ENCODE peak calls at places on chromosomes 11 and 22, in nine cellular contexts. F is cardiac muscle cell; N is H9; L is HFFc6; G is IMR-90; M is fibroblast of pulmonary artery; J is fibroblast of lung; S is fibroblast of mammary gland; P is CD8-positive, alpha-beta T cell. H is an unnamed sample.
A peak's percentile ranks its signal among the peaks of the same experiment; 100 is the strongest.

GRCh38 chr11:61134801-61135257 is 26.4 kb downstream of the VPS37C start:
- DNase-seq in N (no peak), L (no peak), F (no peak), S (no peak), J (no peak), P (no peak), M (no peak), G (no peak), H (peak; percentile 19)

GRCh38 chr11:99791354-99791753 is 770.6 kb downstream of the CNTN5 start:
- DNase-seq in G (no peak), F (no peak), N (no peak), M (no peak), L (no peak), P (no peak), S (no peak), J (no peak), H (no peak)

GRCh38 chr11:126194121-126194543 is 17.3 kb downstream of the RPUSD4 start:
- DNase-seq in L (peak; percentile 43), P (peak; percentile 37), S (peak; percentile 58), J (peak; percentile 25), G (peak; percentile 59), M (peak; percentile 70), N (no peak), F (peak; percentile 71), H (no peak)

GRCh38 chr11:2206291-2206690 is 34.7 kb upstream of the TH start:
- DNase-seq in J (no peak), N (peak; percentile 23), F (no peak), S (no peak), G (no peak), P (peak; percentile 2), M (no peak), L (no peak), H (no peak)

GRCh38 chr11:105177658-105178057 is 38.1 kb upstream of the CARD18 start:
- DNase-seq in F (peak; percentile 86), N (no peak), G (peak; percentile 92), J (peak; percentile 89), S (peak; percentile 82), L (peak; percentile 87), P (no peak), M (peak; percentile 89), H (no peak)

GRCh38 chr11:124943242-124943641 is 7.4 kb upstream of the HEPACAM start:
- DNase-seq in M (no peak), N (no peak), S (no peak), J (no peak), P (no peak), L (no peak), G (no peak), F (no peak), H (no peak)

GRCh38 chr11:19697721-19698121 is 14.9 kb upstream of the NAV2 start:
- DNase-seq in N (no peak), J (no peak), M (no peak), S (no peak), L (no peak), P (no peak), G (no peak), F (peak; percentile 49), H (no peak)

GRCh38 chr11:78063440-78064181 is at the start of gene THRSP:
- DNase-seq in N (no peak), M (no peak), L (no peak), J (no peak), F (no peak), G (no peak), P (no peak), S (no peak), H (peak; percentile 55)

GRCh38 chr11:819943-820649 is 1.4 kb downstream of the PNPLA2 start:
- DNase-seq in F (peak; percentile 72), P (peak; percentile 96), M (peak; percentile 75), S (no peak), G (peak; percentile 59), L (peak; percentile 64), N (peak; percentile 83), J (peak; percentile 70), H (peak; percentile 95)

GRCh38 chr11:820655-821512 is 2.2 kb downstream of the PNPLA2 start:
- DNase-seq in N (no peak), S (peak; percentile 68), G (peak; percentile 56), L (peak; percentile 76), F (peak; percentile 60), P (no peak), M (peak; percentile 63), J (no peak), H (peak; percentile 97)

GRCh38 chr11:818396-819128 is at the start of gene PNPLA2:
- DNase-seq in J (no peak), N (no peak), P (no peak), S (peak; percentile 69), M (peak; percentile 57), L (peak; percentile 72), F (peak; percentile 78), G (no peak), H (peak; percentile 65)

GRCh38 chr11:821513-822371 is 3.0 kb downstream of the PNPLA2 start:
- DNase-seq in P (no peak), G (no peak), J (no peak), N (no peak), L (no peak), S (no peak), F (no peak), M (no peak), H (no peak)

DNA sequence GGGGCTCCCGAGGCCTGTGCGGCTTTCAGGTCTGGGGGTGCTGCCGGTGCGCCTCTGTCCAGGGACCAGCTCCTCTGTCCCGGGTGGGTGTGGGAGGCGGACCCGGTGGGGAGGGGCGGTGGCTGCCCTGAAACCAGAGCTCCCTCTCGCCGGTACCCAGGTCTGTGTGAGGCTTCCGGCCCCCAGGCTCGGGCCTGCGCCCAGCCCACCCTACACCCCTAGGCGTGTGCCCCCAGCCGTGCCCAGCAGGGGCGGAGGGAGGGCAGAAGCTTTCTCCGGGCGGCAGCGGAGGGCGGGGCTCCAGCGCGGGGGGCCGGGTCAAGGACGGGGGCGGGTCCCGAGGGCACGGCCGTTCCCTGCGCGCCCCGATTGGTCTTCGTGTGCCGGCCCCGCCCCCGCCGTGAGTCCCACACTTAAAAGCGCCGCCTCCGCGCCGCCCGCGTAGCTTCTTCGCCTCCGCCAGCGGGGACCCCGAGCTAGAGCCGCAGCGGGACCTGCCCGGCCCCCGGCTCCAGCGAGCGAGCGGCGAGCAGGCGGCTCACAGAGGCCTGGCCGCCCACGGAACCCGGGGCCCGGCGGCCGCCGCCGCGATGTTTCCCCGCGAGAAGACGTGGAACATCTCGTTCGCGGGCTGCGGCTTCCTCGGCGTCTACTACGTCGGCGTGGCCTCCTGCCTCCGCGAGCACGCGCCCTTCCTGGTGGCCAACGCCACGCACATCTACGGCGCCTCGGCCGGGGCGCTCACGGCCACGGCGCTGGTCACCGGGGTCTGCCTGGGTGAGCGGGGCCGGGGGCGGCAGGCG is 616 bp downstream of the PNPLA2 start:
- DNase-seq in F (peak; percentile 91), G (peak; percentile 73), M (peak; percentile 85), J (peak; percentile 73), N (peak; percentile 90), P (peak; percentile 93), L (peak; percentile 67), S (peak; percentile 71), H (peak; percentile 90)
- TF ChIP-seq CTCF in F (no peak), G (peak; percentile 9), M (no peak), J (no peak), N (no peak), P (no peak), L (peak; percentile 48), S (no peak), H (peak; percentile 29)

GRCh38 chr22:44325718-44326548 is 13.2 kb upstream of the SHISAL1 start:
- DNase-seq in L (peak; percentile 5), J (peak; percentile 56), P (no peak), S (peak; percentile 35), N (no peak), M (peak; percentile 56), G (peak; percentile 64), F (peak; percentile 61), H (no peak)
- TF ChIP-seq CTCF in L (peak; percentile 54), J (peak; percentile 46), P (no peak), S (peak; percentile 51), N (no peak), M (peak; percentile 49), G (peak; percentile 37), F (peak; percentile 43), H (no peak)

DNA sequence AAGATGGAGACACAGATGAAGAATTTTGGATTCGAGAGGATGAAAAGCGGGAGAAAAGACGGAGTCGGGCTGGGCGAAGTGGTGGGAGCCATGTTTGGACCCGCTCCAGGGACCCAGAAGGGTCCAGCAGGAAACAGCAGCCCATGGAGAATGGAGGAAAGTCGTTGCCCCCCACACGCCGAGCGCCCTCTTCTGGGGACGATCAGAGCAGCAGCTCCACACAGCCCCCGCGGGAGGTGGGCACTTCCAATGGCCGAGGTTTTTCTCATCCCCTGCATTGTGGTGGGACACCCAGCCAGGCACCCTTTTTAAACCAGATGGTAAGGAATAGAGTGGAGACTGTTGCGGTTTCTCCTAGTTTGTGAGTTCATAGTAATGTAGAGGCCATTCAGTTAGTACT is 22.8 kb upstream of the SLC25A18 start:
- DNase-seq in J (no peak), G (no peak), L (no peak), M (no peak), F (no peak), N (peak; percentile 59), S (no peak), P (no peak), H (no peak)
- TF ChIP-seq CTCF in J (no peak), G (no peak), L (peak; percentile 36), M (no peak), F (no peak), N (peak; percentile 72), S (no peak), P (no peak), H (no peak)

GRCh38 chr11:117313828-117314768 is 2.0 kb downstream of the BACE1 start:
- DNase-seq in N (no peak), G (no peak), F (no peak), P (no peak), S (no peak), M (no peak), J (no peak), L (no peak), H (no peak)

GRCh38 chr11:117315285-117316196 is 515 bp downstream of the BACE1 start:
- DNase-seq in G (no peak), S (no peak), M (no peak), J (peak; percentile 10), L (no peak), N (no peak), F (no peak), P (peak; percentile 30), H (no peak)

GRCh38 chr11:117314840-117315239 is 1.2 kb downstream of the BACE1 start:
- DNase-seq in N (no peak), P (no peak), F (peak; percentile 25), G (no peak), S (no peak), M (no peak), L (no peak), J (no peak), H (no peak)

GRCh38 chr11:117318738-117319137 is 2.7 kb upstream of the BACE1 start:
- DNase-seq in L (no peak), N (no peak), F (no peak), S (no peak), P (no peak), G (no peak), J (no peak), M (no peak), H (no peak)

GRCh38 chr11:117316197-117316961 is at the start of gene BACE1:
- DNase-seq in G (peak; percentile 80), J (peak; percentile 84), P (no peak), N (peak; percentile 92), S (peak; percentile 82), F (peak; percentile 91), M (peak; percentile 86), L (peak; percentile 79), H (peak; percentile 67)
- TF ChIP-seq CTCF in G (peak; percentile 58), J (peak; percentile 38), P (no peak), N (peak; percentile 58), S (peak; percentile 46), F (peak; percentile 61), M (peak; percentile 51), L (peak; percentile 41), H (peak; percentile 22)

H was measured in gastrocnemius medialis.